ENCODE peak calls at places on chromosome 22, in four cellular contexts. One of them, this sample, is unnamed.

GRCh38 chr22:18113680-18114394 is 3.2 kb downstream of the TUBA8 start:
- DNase-seq in adipocyte: no peak
- DNase-seq in heart left ventricle: no peak
- DNase-seq in astrocyte of the cerebellum: no peak
- DNase-seq in this sample: no peak

GRCh38 chr22:49506010-49506400 is 321.7 kb downstream of the BRD1 start:
- DNase-seq in astrocyte of the cerebellum: no peak
- DNase-seq in heart left ventricle: no peak
- DNase-seq in adipocyte: no peak
- DNase-seq in this sample: no peak

GRCh38 chr22:35516723-35517122 is 23.9 kb upstream of the RASD2 start:
- DNase-seq in astrocyte of the cerebellum: no peak
- DNase-seq in adipocyte: no peak
- DNase-seq in heart left ventricle: no peak
- DNase-seq in this sample: no peak

GRCh38 chr22:23074451-23074850 is 4.1 kb downstream of the GNAZ start:
- DNase-seq in adipocyte: no peak
- DNase-seq in astrocyte of the cerebellum: no peak
- DNase-seq in heart left ventricle: peak; percentile 20
- DNase-seq in this sample: peak; percentile 6

GRCh38 chr22:39299829-39300178 is 19.6 kb downstream of the RPL3 start:
- DNase-seq in astrocyte of the cerebellum: no peak
- DNase-seq in heart left ventricle: peak; percentile 65
- DNase-seq in adipocyte: no peak
- DNase-seq in this sample: no peak

GRCh38 chr22:49642331-49642730 is 185.3 kb downstream of the BRD1 start:
- DNase-seq in heart left ventricle: no peak
- DNase-seq in adipocyte: no peak
- DNase-seq in astrocyte of the cerebellum: no peak
- DNase-seq in this sample: no peak

GRCh38 chr22:24952837-24953293 is 349 bp downstream of the KIAA1671 start:
- DNase-seq in adipocyte: peak; percentile 62
- DNase-seq in heart left ventricle: peak; percentile 41
- DNase-seq in astrocyte of the cerebellum: no peak
- DNase-seq in this sample: peak; percentile 65

GRCh38 chr22:24553597-24554315 is 1.2 kb downstream of the GUCD1 start:
- DNase-seq in adipocyte: peak; percentile 55
- DNase-seq in astrocyte of the cerebellum: no peak
- DNase-seq in heart left ventricle: peak; percentile 71
- DNase-seq in this sample: peak; percentile 36

GRCh38 chr22:27843441-27843840 is 41.9 kb upstream of the MN1 start:
- DNase-seq in heart left ventricle: no peak
- DNase-seq in adipocyte: no peak
- DNase-seq in astrocyte of the cerebellum: no peak
- DNase-seq in this sample: no peak

GRCh38 chr22:27720860-27721259 is 80.7 kb downstream of the MN1 start:
- DNase-seq in astrocyte of the cerebellum: no peak
- DNase-seq in adipocyte: peak; percentile 61
- DNase-seq in heart left ventricle: no peak
- DNase-seq in this sample: no peak

GRCh38 chr22:37953062-37953436 is 352 bp downstream of the C22orf23 start:
- DNase-seq in adipocyte: peak; percentile 71
- DNase-seq in heart left ventricle: peak; percentile 38
- DNase-seq in astrocyte of the cerebellum: no peak
- DNase-seq in this sample: no peak

GRCh38 chr22:36379593-36380361 is 8.0 kb downstream of the MYH9 start:
- DNase-seq in astrocyte of the cerebellum: no peak
- DNase-seq in adipocyte: no peak
- DNase-seq in heart left ventricle: peak; percentile 57
- DNase-seq in this sample: no peak

GRCh38 chr22:49247194-49247924 is 580.3 kb downstream of the BRD1 start:
- DNase-seq in adipocyte: no peak
- DNase-seq in astrocyte of the cerebellum: no peak
- DNase-seq in heart left ventricle: no peak
- DNase-seq in this sample: no peak

GRCh38 chr22:37258005-37258790 is 14.1 kb upstream of the RAC2 start:
- DNase-seq in adipocyte: no peak
- DNase-seq in heart left ventricle: no peak
- DNase-seq in astrocyte of the cerebellum: no peak
- DNase-seq in this sample: no peak

GRCh38 chr22:41909290-41910049 is 5.4 kb downstream of the SHISA8 start:
- DNase-seq in heart left ventricle: no peak
- DNase-seq in astrocyte of the cerebellum: no peak
- DNase-seq in adipocyte: no peak
- DNase-seq in this sample: no peak
- H3K4me3 ChIP-seq in heart left ventricle: peak overlapping the region; percentile 24
- H3K4me3 ChIP-seq in astrocyte of the cerebellum: no peak overlapping the region
- H3K4me3 ChIP-seq in adipocyte: no peak overlapping the region
- H3K4me3 ChIP-seq in this sample: no peak overlapping the region

GRCh38 chr22:44755000-44755399 is 2.6 kb downstream of the ARHGAP8 start:
- DNase-seq in adipocyte: no peak
- DNase-seq in heart left ventricle: no peak
- DNase-seq in astrocyte of the cerebellum: no peak
- DNase-seq in this sample: peak; percentile 60
- H3K4me3 ChIP-seq in adipocyte: no peak overlapping the region
- H3K4me3 ChIP-seq in heart left ventricle: no peak overlapping the region
- H3K4me3 ChIP-seq in astrocyte of the cerebellum: no peak overlapping the region
- H3K4me3 ChIP-seq in this sample: no peak overlapping the region

GRCh38 chr22:47160781-47161520 is 398.5 kb downstream of the TBC1D22A start:
- DNase-seq in heart left ventricle: no peak
- DNase-seq in adipocyte: no peak
- DNase-seq in astrocyte of the cerebellum: no peak
- DNase-seq in this sample: no peak

GRCh38 chr22:47160141-47160541 is 397.7 kb downstream of the TBC1D22A start:
- DNase-seq in heart left ventricle: peak; percentile 12
- DNase-seq in adipocyte: no peak
- DNase-seq in astrocyte of the cerebellum: no peak
- DNase-seq in this sample: no peak

GRCh38 chr22:47158457-47158856 is 396.0 kb downstream of the TBC1D22A start:
- DNase-seq in adipocyte: no peak
- DNase-seq in astrocyte of the cerebellum: no peak
- DNase-seq in heart left ventricle: peak; percentile 15
- DNase-seq in this sample: peak; percentile 11

GRCh38 chr22:47157486-47158270 is 395.2 kb downstream of the TBC1D22A start:
- DNase-seq in adipocyte: no peak
- DNase-seq in heart left ventricle: peak; percentile 13
- DNase-seq in astrocyte of the cerebellum: no peak
- DNase-seq in this sample: no peak

DNA sequence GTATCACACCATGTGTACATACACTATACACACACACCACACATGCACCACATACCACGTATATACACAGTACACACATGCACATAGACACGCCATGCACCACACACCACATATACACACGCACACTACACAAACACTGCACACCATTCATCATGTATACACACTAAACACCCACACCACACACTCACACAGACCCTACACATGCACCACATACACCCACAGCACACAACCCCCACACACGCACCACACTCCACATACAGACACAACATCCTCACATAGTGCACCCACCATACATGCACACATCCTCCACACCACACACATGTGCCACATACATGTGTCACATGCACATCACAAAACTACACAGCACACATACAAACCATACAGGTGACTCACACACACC is 397.1 kb downstream of the TBC1D22A start:
- DNase-seq in adipocyte: no peak
- DNase-seq in heart left ventricle: peak; percentile 9
- DNase-seq in astrocyte of the cerebellum: no peak
- DNase-seq in this sample: no peak
- H3K4me3 ChIP-seq in adipocyte: no peak overlapping the region
- H3K4me3 ChIP-seq in heart left ventricle: no peak overlapping the region
- H3K4me3 ChIP-seq in astrocyte of the cerebellum: no peak overlapping the region
- H3K4me3 ChIP-seq in this sample: no peak overlapping the region

GRCh38 chr22:31211504-31211861 is 615 bp upstream of the LIMK2 start:
- DNase-seq in astrocyte of the cerebellum: no peak
- DNase-seq in adipocyte: no peak
- DNase-seq in heart left ventricle: no peak
- DNase-seq in this sample: no peak
- H3K4me3 ChIP-seq in astrocyte of the cerebellum: peak overlapping the region; percentile 96
- H3K4me3 ChIP-seq in adipocyte: peak overlapping the region; percentile 95
- H3K4me3 ChIP-seq in heart left ventricle: peak overlapping the region; percentile 83
- H3K4me3 ChIP-seq in this sample: no peak overlapping the region

GRCh38 chr22:46453006-46453828 is 84.2 kb downstream of the CELSR1 start:
- DNase-seq in heart left ventricle: no peak
- DNase-seq in adipocyte: no peak
- DNase-seq in astrocyte of the cerebellum: no peak
- DNase-seq in this sample: no peak

GRCh38 chr22:46452195-46453005 is 85.0 kb downstream of the CELSR1 start:
- DNase-seq in heart left ventricle: peak; percentile 24
- DNase-seq in astrocyte of the cerebellum: no peak
- DNase-seq in adipocyte: no peak
- DNase-seq in this sample: no peak

GRCh38 chr22:46450931-46451660 is 86.3 kb downstream of the CELSR1 start:
- DNase-seq in heart left ventricle: peak; percentile 25
- DNase-seq in adipocyte: no peak
- DNase-seq in astrocyte of the cerebellum: no peak
- DNase-seq in this sample: no peak

GRCh38 chr22:46449974-46450745 is 87.3 kb downstream of the CELSR1 start:
- DNase-seq in adipocyte: no peak
- DNase-seq in astrocyte of the cerebellum: no peak
- DNase-seq in heart left ventricle: peak; percentile 23
- DNase-seq in this sample: peak; percentile 35

DNA sequence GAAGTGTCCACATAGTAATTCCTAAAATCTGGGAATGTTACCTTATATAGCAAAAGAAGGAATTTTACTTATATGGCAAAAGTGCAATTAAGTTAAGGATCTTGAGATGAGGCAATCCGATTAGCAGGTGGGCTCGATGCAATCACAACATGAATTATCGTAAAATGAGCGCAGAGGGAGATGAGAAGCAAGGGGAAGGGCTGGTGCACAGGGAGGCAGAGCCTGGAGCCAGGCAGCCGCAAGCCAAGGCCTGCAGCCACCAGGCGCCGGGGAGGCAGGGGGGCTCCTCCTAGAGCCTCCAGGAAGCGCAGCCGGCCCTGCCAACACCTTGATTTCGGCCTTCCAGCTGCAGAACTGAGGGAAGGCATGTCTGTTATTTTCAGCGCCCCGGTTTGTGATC is 85.7 kb downstream of the CELSR1 start:
- DNase-seq in adipocyte: no peak
- DNase-seq in astrocyte of the cerebellum: no peak
- DNase-seq in heart left ventricle: no peak
- DNase-seq in this sample: no peak
- H3K4me3 ChIP-seq in adipocyte: no peak overlapping the region
- H3K4me3 ChIP-seq in astrocyte of the cerebellum: no peak overlapping the region
- H3K4me3 ChIP-seq in heart left ventricle: no peak overlapping the region
- H3K4me3 ChIP-seq in this sample: no peak overlapping the region